ENCODE peak calls at places on chromosome 15, in ten cellular contexts. E is cardiac muscle cell; N is activated naive CD4-positive, alpha-beta T cell treated with anti-CD3 and anti-CD28 coated beads, Interleukin-2, amount 10 ng/mL, durations not matched to agents 7 days and 5 days; M is GM12878; C is HuH-7.5; W is kidney glomerular epithelial cell; J is stimulated activated CD4-positive, alpha-beta T cell treated with anti-CD3 and anti-CD28 coated beads, Interleukin-1b, Interleukin-23, amount 100 ng/mL, for 48 hours; L is activated CD8-positive, alpha-beta memory T cell treated with anti-CD3 and anti-CD28 coated beads, Interleukin-2, amount 50 U/mL, for 4 hours; Q is A549; U is psoas muscle. F is an unnamed sample.

GRCh38 chr15:66862111-66862815 is 160.2 kb downstream of the SMAD6 start:
- DNase-seq in L (no peak), M (no peak), U (no peak), E (no peak), J (no peak), W (no peak), N (no peak), C (no peak), Q (peak), F (no peak)

GRCh38 chr15:65249641-65250040 is 37.0 kb downstream of the PARP16 start:
- DNase-seq in J (peak), N (peak), E (no peak), C (no peak), M (peak), Q (no peak), L (peak), U (no peak), W (no peak), F (no peak)

GRCh38 chr15:78634251-78635145 is 6.5 kb downstream of the CHRNB4 start:
- DNase-seq in C (no peak), E (no peak), L (no peak), W (no peak), U (no peak), Q (no peak), N (no peak), J (no peak), M (no peak), F (no peak)

GRCh38 chr15:96583671-96584070 is 253.2 kb downstream of the NR2F2 start:
- DNase-seq in N (no peak), C (no peak), L (no peak), M (no peak), W (peak), E (no peak), J (no peak), Q (no peak), U (no peak), F (no peak)

GRCh38 chr15:89480505-89480904 is 15.9 kb downstream of the RHCG start:
- DNase-seq in J (no peak), M (no peak), N (no peak), L (no peak), Q (no peak), E (no peak), W (no peak), U (no peak), C (no peak), F (no peak)

GRCh38 chr15:57098896-57099295 is 180.5 kb downstream of the TCF12 start:
- DNase-seq in E (no peak), J (no peak), Q (no peak), U (no peak), W (no peak), N (no peak), M (no peak), C (no peak), L (no peak), F (no peak)

GRCh38 chr15:75199347-75199976 is 2.2 kb upstream of the C15orf39 start:
- DNase-seq in N (peak), M (no peak), C (no peak), Q (no peak), L (no peak), J (no peak), U (no peak), W (no peak), E (no peak), F (no peak)

GRCh38 chr15:68256675-68257450 is 20.7 kb upstream of the FEM1B start:
- DNase-seq in Q (peak), L (peak), E (peak), U (peak), C (peak), N (peak), M (no peak), J (peak), W (peak), F (peak)

GRCh38 chr15:58473720-58474119 is 41.9 kb downstream of the LIPC start:
- DNase-seq in W (peak), E (peak), L (no peak), J (no peak), C (no peak), N (no peak), Q (peak), M (peak), U (no peak), F (no peak)

GRCh38 chr15:36415643-36416042 is 163.8 kb upstream of the CDIN1 start:
- DNase-seq in N (no peak), E (peak), L (no peak), Q (no peak), W (peak), U (no peak), C (no peak), J (no peak), M (no peak), F (no peak)

GRCh38 chr15:26069204-26069603 is 206.1 kb upstream of the ATP10A start:
- DNase-seq in L (no peak), E (no peak), Q (no peak), N (no peak), C (no peak), U (no peak), J (no peak), M (no peak), W (no peak), F (no peak)

GRCh38 chr15:41254560-41254959 is 23.5 kb downstream of the CHP1 start:
- DNase-seq in M (no peak), W (no peak), E (no peak), Q (no peak), L (no peak), C (no peak), J (no peak), N (no peak), U (no peak), F (no peak)

GRCh38 chr15:70023064-70023768 is 74.5 kb downstream of the TLE3 start:
- DNase-seq in M (peak), Q (no peak), N (peak), W (peak), L (peak), E (peak), J (peak), U (no peak), C (no peak), F (peak)

GRCh38 chr15:56042982-56043980 is 49.9 kb upstream of the NEDD4 start:
- DNase-seq in E (no peak), N (peak), U (no peak), Q (no peak), J (peak), C (no peak), L (no peak), M (peak), W (no peak), F (no peak)

GRCh38 chr15:84983711-84984110 is 2.1 kb downstream of the PDE8A start:
- DNase-seq in N (no peak), M (no peak), J (no peak), W (no peak), L (no peak), E (no peak), C (no peak), Q (no peak), U (no peak), F (no peak)

GRCh38 chr15:55907797-55908196 is 85.6 kb downstream of the NEDD4 start:
- DNase-seq in J (no peak), L (no peak), Q (peak), W (peak), M (no peak), U (no peak), E (peak), N (no peak), C (no peak), F (no peak)

GRCh38 chr15:77019476-77020331 is 24.8 kb downstream of the PSTPIP1 start:
- DNase-seq in Q (no peak), U (no peak), J (peak), C (no peak), M (no peak), L (peak), N (no peak), W (no peak), E (no peak), F (no peak)

GRCh38 chr15:63166219-63166618 is 8.9 kb upstream of the RPS27L start:
- DNase-seq in C (no peak), J (no peak), M (no peak), E (peak), Q (no peak), U (no peak), W (no peak), L (no peak), N (no peak), F (no peak)

GRCh38 chr15:49697121-49697520 is 76.3 kb downstream of the DTWD1 start:
- DNase-seq in Q (no peak), C (no peak), U (no peak), J (no peak), E (no peak), N (no peak), M (no peak), W (no peak), L (no peak), F (no peak)